ENCODE peak calls at places on chromosomes 4 and X, in four cellular contexts. G is HT1080, K is NT2/D1, D is hypothalamus. E is an unnamed sample.

GRCh38 chr4:155388162-155388561 is 11.4 kb upstream of the MAP9 start:
- DNase-seq in G (no peak), K (no peak), D (no peak), E (no peak)

GRCh38 chr4:86973668-86974067 is 38.9 kb downstream of the AFF1 start:
- DNase-seq in G (no peak), K (no peak), D (no peak), E (no peak)

GRCh38 chrX:42946544-42947223 is 168.7 kb upstream of the PPP1R2C start:
- DNase-seq in G (no peak), K (no peak), D (no peak), E (no peak)

GRCh38 chr4:5791654-5792053 is 80.7 kb downstream of the EVC start:
- DNase-seq in G (no peak), K (no peak), D (no peak), E (no peak)

GRCh38 chrX:130049821-130050220 is 60.5 kb downstream of the ELF4 start:
- DNase-seq in G (no peak), K (no peak), D (no peak), E (no peak)

GRCh38 chr4:2290974-2291704 is 29.2 kb upstream of the MXD4 start:
- DNase-seq in G (no peak), K (no peak), D (no peak), E (no peak)

GRCh38 chr4:78213218-78213617 is 156.1 kb downstream of the FRAS1 start:
- DNase-seq in G (no peak), K (no peak), D (no peak), E (no peak)

GRCh38 chr4:78565971-78566372 is 14.4 kb downstream of the ANXA3 start:
- DNase-seq in G (peak; percentile 78), K (no peak), D (no peak), E (no peak)

GRCh38 chrX:24846551-24847170 is 152.9 kb downstream of the POLA1 start:
- DNase-seq in G (no peak), K (no peak), D (no peak), E (no peak)

E was measured in astrocyte of the spinal cord.